ENCODE peak calls at places on chromosomes 5 and 9, in nine cellular contexts. One of them, this sample, is unnamed.

GRCh38 chr9:2157277-2158105 is 142.3 kb downstream of the SMARCA2 start:
- DNase-seq in thyroid gland: peak; percentile 48
- DNase-seq in IMR-90: peak; percentile 69
- DNase-seq in ovary: peak; percentile 60
- DNase-seq in colonic mucosa: peak; percentile 31
- DNase-seq in CD8-positive, alpha-beta T cell: peak; percentile 22
- DNase-seq in WERI-Rb-1: no peak
- DNase-seq in upper lobe of right lung: peak; percentile 65
- DNase-seq in cardiac fibroblast: peak; percentile 61
- DNase-seq in this sample: peak; percentile 34

GRCh38 chr5:98275980-98276379 is 497.5 kb upstream of the RGMB start:
- DNase-seq in thyroid gland: no peak
- DNase-seq in IMR-90: no peak
- DNase-seq in ovary: no peak
- DNase-seq in colonic mucosa: no peak
- DNase-seq in CD8-positive, alpha-beta T cell: no peak
- DNase-seq in WERI-Rb-1: no peak
- DNase-seq in upper lobe of right lung: no peak
- DNase-seq in cardiac fibroblast: no peak
- DNase-seq in this sample: no peak

GRCh38 chr5:73437126-73438047 is 11.2 kb downstream of the FOXD1 start:
- DNase-seq in thyroid gland: no peak
- DNase-seq in IMR-90: peak; percentile 67
- DNase-seq in ovary: no peak
- DNase-seq in colonic mucosa: peak; percentile 61
- DNase-seq in CD8-positive, alpha-beta T cell: no peak
- DNase-seq in WERI-Rb-1: no peak
- DNase-seq in upper lobe of right lung: no peak
- DNase-seq in cardiac fibroblast: no peak
- DNase-seq in this sample: no peak

GRCh38 chr9:85332487-85332886 is 409.3 kb downstream of the AGTPBP1 start:
- DNase-seq in thyroid gland: no peak
- DNase-seq in IMR-90: no peak
- DNase-seq in ovary: no peak
- DNase-seq in colonic mucosa: no peak
- DNase-seq in CD8-positive, alpha-beta T cell: no peak
- DNase-seq in WERI-Rb-1: no peak
- DNase-seq in upper lobe of right lung: no peak
- DNase-seq in cardiac fibroblast: no peak
- DNase-seq in this sample: no peak

GRCh38 chr5:177967221-177967887 is 28.7 kb downstream of the PROP1 start:
- DNase-seq in thyroid gland: no peak
- DNase-seq in IMR-90: no peak
- DNase-seq in ovary: no peak
- DNase-seq in colonic mucosa: no peak
- DNase-seq in CD8-positive, alpha-beta T cell: no peak
- DNase-seq in WERI-Rb-1: no peak
- DNase-seq in upper lobe of right lung: no peak
- DNase-seq in cardiac fibroblast: no peak
- DNase-seq in this sample: no peak

GRCh38 chr5:76406567-76407155 is 3.6 kb downstream of the IQGAP2 start:
- DNase-seq in thyroid gland: no peak
- DNase-seq in IMR-90: no peak
- DNase-seq in ovary: no peak
- DNase-seq in colonic mucosa: no peak
- DNase-seq in CD8-positive, alpha-beta T cell: no peak
- DNase-seq in WERI-Rb-1: no peak
- DNase-seq in upper lobe of right lung: no peak
- DNase-seq in cardiac fibroblast: no peak
- DNase-seq in this sample: no peak

GRCh38 chr9:138122676-138123075 is 245.1 kb downstream of the CACNA1B start:
- DNase-seq in thyroid gland: no peak
- DNase-seq in IMR-90: no peak
- DNase-seq in ovary: no peak
- DNase-seq in colonic mucosa: no peak
- DNase-seq in CD8-positive, alpha-beta T cell: no peak
- DNase-seq in WERI-Rb-1: no peak
- DNase-seq in upper lobe of right lung: no peak
- DNase-seq in cardiac fibroblast: no peak
- DNase-seq in this sample: no peak

GRCh38 chr5:79759436-79759835 is 69.8 kb downstream of the CMYA5 start:
- DNase-seq in thyroid gland: peak; percentile 12
- DNase-seq in IMR-90: peak; percentile 74
- DNase-seq in ovary: no peak
- DNase-seq in colonic mucosa: no peak
- DNase-seq in CD8-positive, alpha-beta T cell: no peak
- DNase-seq in WERI-Rb-1: no peak
- DNase-seq in upper lobe of right lung: no peak
- DNase-seq in cardiac fibroblast: peak; percentile 53
- DNase-seq in this sample: peak; percentile 50

GRCh38 chr5:106634375-106634774 is 1036.4 kb downstream of the EFNA5 start:
- DNase-seq in thyroid gland: no peak
- DNase-seq in IMR-90: no peak
- DNase-seq in ovary: no peak
- DNase-seq in colonic mucosa: no peak
- DNase-seq in CD8-positive, alpha-beta T cell: no peak
- DNase-seq in WERI-Rb-1: no peak
- DNase-seq in upper lobe of right lung: no peak
- DNase-seq in cardiac fibroblast: no peak
- DNase-seq in this sample: no peak

GRCh38 chr9:134811673-134812668 is 68.6 kb upstream of the FCN2 start:
- DNase-seq in thyroid gland: no peak
- DNase-seq in IMR-90: peak; percentile 96
- DNase-seq in ovary: no peak
- DNase-seq in colonic mucosa: no peak
- DNase-seq in CD8-positive, alpha-beta T cell: no peak
- DNase-seq in WERI-Rb-1: peak; percentile 46
- DNase-seq in upper lobe of right lung: no peak
- DNase-seq in cardiac fibroblast: peak; percentile 66
- DNase-seq in this sample: no peak

GRCh38 chr9:19372576-19372975 is 7.5 kb downstream of the RPS6 start:
- DNase-seq in thyroid gland: no peak
- DNase-seq in IMR-90: no peak
- DNase-seq in ovary: no peak
- DNase-seq in colonic mucosa: no peak
- DNase-seq in CD8-positive, alpha-beta T cell: no peak
- DNase-seq in WERI-Rb-1: no peak
- DNase-seq in upper lobe of right lung: no peak
- DNase-seq in cardiac fibroblast: no peak
- DNase-seq in this sample: no peak

GRCh38 chr9:137025120-137025966 is 2.7 kb downstream of the ABCA2 start:
- DNase-seq in thyroid gland: peak; percentile 93
- DNase-seq in IMR-90: no peak
- DNase-seq in ovary: no peak
- DNase-seq in colonic mucosa: peak; percentile 59
- DNase-seq in CD8-positive, alpha-beta T cell: no peak
- DNase-seq in WERI-Rb-1: no peak
- DNase-seq in upper lobe of right lung: no peak
- DNase-seq in cardiac fibroblast: no peak
- DNase-seq in this sample: no peak

GRCh38 chr9:130984476-130984875 is 24.5 kb upstream of the LAMC3 start:
- DNase-seq in thyroid gland: peak; percentile 16
- DNase-seq in IMR-90: no peak
- DNase-seq in ovary: no peak
- DNase-seq in colonic mucosa: no peak
- DNase-seq in CD8-positive, alpha-beta T cell: no peak
- DNase-seq in WERI-Rb-1: no peak
- DNase-seq in upper lobe of right lung: no peak
- DNase-seq in cardiac fibroblast: no peak
- DNase-seq in this sample: no peak

GRCh38 chr5:170311856-170312405 is 14.4 kb upstream of the LCP2 start:
- DNase-seq in thyroid gland: no peak
- DNase-seq in IMR-90: no peak
- DNase-seq in ovary: no peak
- DNase-seq in colonic mucosa: no peak
- DNase-seq in CD8-positive, alpha-beta T cell: no peak
- DNase-seq in WERI-Rb-1: no peak
- DNase-seq in upper lobe of right lung: no peak
- DNase-seq in cardiac fibroblast: no peak
- DNase-seq in this sample: no peak

GRCh38 chr9:95087659-95088242 is 229.8 kb downstream of the FANCC start:
- DNase-seq in thyroid gland: peak; percentile 89
- DNase-seq in IMR-90: no peak
- DNase-seq in ovary: no peak
- DNase-seq in colonic mucosa: no peak
- DNase-seq in CD8-positive, alpha-beta T cell: no peak
- DNase-seq in WERI-Rb-1: no peak
- DNase-seq in upper lobe of right lung: peak; percentile 76
- DNase-seq in cardiac fibroblast: no peak
- DNase-seq in this sample: no peak
- TF ChIP-seq CTCF in thyroid gland: peak; percentile 39
- TF ChIP-seq CTCF in IMR-90: peak; percentile 5
- TF ChIP-seq CTCF in ovary: no peak
- TF ChIP-seq CTCF in colonic mucosa: no peak
- TF ChIP-seq CTCF in CD8-positive, alpha-beta T cell: no peak
- TF ChIP-seq CTCF in WERI-Rb-1: peak; percentile 50
- TF ChIP-seq CTCF in upper lobe of right lung: peak; percentile 13
- TF ChIP-seq CTCF in cardiac fibroblast: no peak
- TF ChIP-seq CTCF in this sample: no peak

DNA sequence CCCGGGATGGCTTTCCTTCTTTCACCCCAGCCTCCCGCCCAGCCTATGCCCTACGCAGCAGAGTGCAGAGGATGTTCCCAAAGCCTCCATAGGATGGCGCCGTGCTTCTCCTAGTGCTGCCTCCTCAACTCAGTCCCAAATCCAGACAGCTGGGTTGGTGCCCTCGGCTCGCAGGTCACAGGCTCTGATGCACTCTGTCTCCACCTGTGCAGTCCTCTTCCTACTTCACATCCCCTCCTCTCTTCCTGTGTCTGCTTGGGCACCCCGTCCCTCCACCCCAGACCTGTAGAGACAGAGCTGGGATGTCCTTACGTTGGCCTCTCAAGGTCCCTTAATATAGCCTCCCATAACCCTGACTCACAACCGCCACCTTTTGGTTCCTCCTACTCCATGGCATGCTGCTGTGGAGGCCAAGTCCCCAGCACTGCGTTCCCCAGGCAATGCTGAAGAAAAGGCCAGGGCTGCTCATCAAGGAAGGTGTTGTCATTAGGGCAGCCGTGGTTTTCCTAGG is 314.4 kb downstream of the GADD45G start:
- DNase-seq in thyroid gland: peak; percentile 42
- DNase-seq in IMR-90: no peak
- DNase-seq in ovary: no peak
- DNase-seq in colonic mucosa: peak; percentile 67
- DNase-seq in CD8-positive, alpha-beta T cell: no peak
- DNase-seq in WERI-Rb-1: peak; percentile 88
- DNase-seq in upper lobe of right lung: no peak
- DNase-seq in cardiac fibroblast: peak; percentile 8
- DNase-seq in this sample: no peak
- TF ChIP-seq CTCF in thyroid gland: peak; percentile 39
- TF ChIP-seq CTCF in IMR-90: no peak
- TF ChIP-seq CTCF in ovary: no peak
- TF ChIP-seq CTCF in colonic mucosa: no peak
- TF ChIP-seq CTCF in CD8-positive, alpha-beta T cell: no peak
- TF ChIP-seq CTCF in WERI-Rb-1: peak; percentile 86
- TF ChIP-seq CTCF in upper lobe of right lung: peak; percentile 32
- TF ChIP-seq CTCF in cardiac fibroblast: no peak
- TF ChIP-seq CTCF in this sample: no peak

GRCh38 chr5:25858019-25858418 is 1180.4 kb downstream of the CDH9 start:
- DNase-seq in thyroid gland: no peak
- DNase-seq in IMR-90: no peak
- DNase-seq in ovary: no peak
- DNase-seq in colonic mucosa: no peak
- DNase-seq in CD8-positive, alpha-beta T cell: no peak
- DNase-seq in WERI-Rb-1: peak; percentile 86
- DNase-seq in upper lobe of right lung: no peak
- DNase-seq in cardiac fibroblast: no peak
- DNase-seq in this sample: no peak
- TF ChIP-seq CTCF in thyroid gland: no peak
- TF ChIP-seq CTCF in IMR-90: no peak
- TF ChIP-seq CTCF in ovary: no peak
- TF ChIP-seq CTCF in colonic mucosa: no peak
- TF ChIP-seq CTCF in CD8-positive, alpha-beta T cell: no peak
- TF ChIP-seq CTCF in WERI-Rb-1: peak; percentile 75
- TF ChIP-seq CTCF in upper lobe of right lung: peak; percentile 15
- TF ChIP-seq CTCF in cardiac fibroblast: no peak
- TF ChIP-seq CTCF in this sample: no peak

GRCh38 chr9:113463418-113464285 is at the start of gene RGS3:
- DNase-seq in thyroid gland: peak; percentile 86
- DNase-seq in IMR-90: no peak
- DNase-seq in ovary: peak; percentile 49
- DNase-seq in colonic mucosa: peak; percentile 92
- DNase-seq in CD8-positive, alpha-beta T cell: no peak
- DNase-seq in WERI-Rb-1: no peak
- DNase-seq in upper lobe of right lung: peak; percentile 89
- DNase-seq in cardiac fibroblast: no peak
- DNase-seq in this sample: no peak
- TF ChIP-seq CTCF in thyroid gland: no peak
- TF ChIP-seq CTCF in IMR-90: no peak
- TF ChIP-seq CTCF in ovary: no peak
- TF ChIP-seq CTCF in colonic mucosa: no peak
- TF ChIP-seq CTCF in CD8-positive, alpha-beta T cell: no peak
- TF ChIP-seq CTCF in WERI-Rb-1: no peak
- TF ChIP-seq CTCF in upper lobe of right lung: no peak
- TF ChIP-seq CTCF in cardiac fibroblast: no peak
- TF ChIP-seq CTCF in this sample: no peak